ENCODE peak calls at places on chromosome 1, in five cellular contexts. W is adrenal gland, H is spleen, G is Peyer's patch, C is A549. V is an unnamed sample.

GRCh38 chr1:222525956-222526355 is 21.9 kb downstream of the HHIPL2 start:
- DNase-seq in W (no peak), H (no peak), G (no peak), C (no peak), V (no peak)

GRCh38 chr1:168380945-168381344 is 100.3 kb downstream of the TBX19 start:
- DNase-seq in W (no peak), H (no peak), G (no peak), C (no peak), V (no peak)

GRCh38 chr1:58968360-58968952 is 184.6 kb upstream of the JUN start:
- DNase-seq in W (peak; percentile 89), H (peak; percentile 78), G (no peak), C (no peak), V (peak; percentile 17)

GRCh38 chr1:38777464-38777957 is 82.1 kb downstream of the RRAGC start:
- DNase-seq in W (no peak), H (no peak), G (no peak), C (no peak), V (no peak)

GRCh38 chr1:166836733-166837132 is 2.5 kb upstream of the POGK start:
- DNase-seq in W (no peak), H (no peak), G (no peak), C (no peak), V (no peak)

GRCh38 chr1:203999618-204000017 is 73.3 kb upstream of the SOX13 start:
- DNase-seq in W (no peak), H (no peak), G (no peak), C (no peak), V (no peak)

GRCh38 chr1:59107916-59108315 is 189.0 kb upstream of the FGGY start:
- DNase-seq in W (no peak), H (no peak), G (no peak), C (no peak), V (no peak)

GRCh38 chr1:208834346-208835081 is 590.3 kb upstream of the PLXNA2 start:
- DNase-seq in W (no peak), H (no peak), G (no peak), C (no peak), V (no peak)

GRCh38 chr1:234912541-234913312 is 215.9 kb downstream of the TOMM20 start:
- DNase-seq in W (no peak), H (no peak), G (peak; percentile 13), C (no peak), V (no peak)

GRCh38 chr1:83857108-83857507 is 141.8 kb downstream of the TTLL7 start:
- DNase-seq in W (no peak), H (no peak), G (no peak), C (no peak), V (peak; percentile 4)

GRCh38 chr1:52554756-52555155 is 1.9 kb upstream of the TUT4 start:
- DNase-seq in W (peak; percentile 67), H (no peak), G (no peak), C (no peak), V (no peak)

GRCh38 chr1:201214461-201214860 is 23.8 kb downstream of the IGFN1 start:
- DNase-seq in W (no peak), H (peak; percentile 21), G (no peak), C (peak; percentile 33), V (peak; percentile 46)

GRCh38 chr1:230322967-230323547 is 103.1 kb downstream of the PGBD5 start:
- DNase-seq in W (no peak), H (peak; percentile 67), G (no peak), C (no peak), V (no peak)

GRCh38 chr1:216576246-216576645 is 147.0 kb downstream of the ESRRG start:
- DNase-seq in W (no peak), H (no peak), G (no peak), C (no peak), V (peak; percentile 36)

GRCh38 chr1:181618559-181618958 is 135.2 kb downstream of the CACNA1E start:
- DNase-seq in W (no peak), H (no peak), G (no peak), C (no peak), V (no peak)

GRCh38 chr1:52920791-52921291 is 699 bp downstream of the ECHDC2 start:
- DNase-seq in W (peak; percentile 56), H (no peak), G (peak; percentile 68), C (no peak), V (no peak)

GRCh38 chr1:151281225-151281968 is 702 bp upstream of the ZNF687 start:
- DNase-seq in W (peak; percentile 96), H (peak; percentile 97), G (peak; percentile 97), C (peak; percentile 96), V (peak; percentile 99)
- TF ChIP-seq POLR2A in W (peak; percentile 70), H (peak; percentile 44), G (peak; percentile 2), C (peak; percentile 15), V (peak; percentile 85)

GRCh38 chr1:99656701-99657100 is 10.8 kb downstream of the PALMD start:
- DNase-seq in W (no peak), H (no peak), G (no peak), C (no peak), V (no peak)
- TF ChIP-seq POLR2A in W (no peak), H (no peak), G (no peak), C (no peak), V (no peak)

GRCh38 chr1:90434460-90434859 is 282.6 kb downstream of the BARHL2 start:
- DNase-seq in W (no peak), H (no peak), G (no peak), C (no peak), V (no peak)
- TF ChIP-seq POLR2A in W (no peak), H (no peak), G (no peak), C (no peak), V (no peak)

DNA sequence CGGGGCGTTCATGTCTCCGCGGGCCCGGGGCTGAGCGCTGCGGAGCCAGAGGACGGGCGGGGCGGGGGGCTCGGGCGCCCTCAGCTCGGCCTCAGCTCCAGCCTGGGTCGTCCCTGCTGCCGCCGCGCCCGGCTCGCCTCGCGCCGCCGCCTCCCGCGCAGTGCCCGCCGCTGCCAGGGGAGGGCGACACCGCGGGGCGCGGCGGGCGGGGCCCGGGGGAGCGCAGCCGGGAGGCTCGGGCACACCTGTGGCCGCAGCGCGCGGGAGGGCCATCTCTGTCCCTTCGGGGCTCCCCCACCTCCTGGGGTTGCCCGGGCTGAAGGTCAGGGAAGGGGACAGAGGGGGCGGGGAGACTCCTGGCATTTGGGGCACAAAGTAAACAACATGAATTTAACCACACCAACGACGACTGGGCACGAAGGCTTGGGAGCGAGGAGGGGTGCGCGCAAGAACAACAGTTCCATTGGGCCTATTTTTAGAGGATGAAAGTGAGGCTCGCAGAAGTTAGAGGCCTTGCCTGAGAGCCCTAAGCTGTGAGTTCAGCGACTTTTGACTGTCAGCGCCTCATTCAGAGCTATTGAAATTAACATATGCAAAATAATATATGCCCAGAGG is at the start of gene FAM131C:
- DNase-seq in W (peak; percentile 57), H (peak; percentile 83), G (peak; percentile 66), C (peak; percentile 61), V (peak; percentile 22)
- TF ChIP-seq POLR2A in W (no peak), H (no peak), G (no peak), C (peak; percentile 22), V (no peak)

GRCh38 chr1:101237229-101237837 is 514 bp downstream of the S1PR1 start:
- DNase-seq in W (peak; percentile 32), H (no peak), G (no peak), C (no peak), V (peak; percentile 16)

GRCh38 chr1:101235696-101236545 is 898 bp upstream of the S1PR1 start:
- DNase-seq in W (peak; percentile 52), H (peak; percentile 90), G (peak; percentile 53), C (no peak), V (peak; percentile 16)

GRCh38 chr1:101235241-101235695 is 1.6 kb upstream of the S1PR1 start:
- DNase-seq in W (no peak), H (no peak), G (no peak), C (no peak), V (no peak)

GRCh38 chr1:101238041-101238515 is 1.3 kb downstream of the S1PR1 start:
- DNase-seq in W (no peak), H (peak; percentile 93), G (no peak), C (no peak), V (no peak)

DNA sequence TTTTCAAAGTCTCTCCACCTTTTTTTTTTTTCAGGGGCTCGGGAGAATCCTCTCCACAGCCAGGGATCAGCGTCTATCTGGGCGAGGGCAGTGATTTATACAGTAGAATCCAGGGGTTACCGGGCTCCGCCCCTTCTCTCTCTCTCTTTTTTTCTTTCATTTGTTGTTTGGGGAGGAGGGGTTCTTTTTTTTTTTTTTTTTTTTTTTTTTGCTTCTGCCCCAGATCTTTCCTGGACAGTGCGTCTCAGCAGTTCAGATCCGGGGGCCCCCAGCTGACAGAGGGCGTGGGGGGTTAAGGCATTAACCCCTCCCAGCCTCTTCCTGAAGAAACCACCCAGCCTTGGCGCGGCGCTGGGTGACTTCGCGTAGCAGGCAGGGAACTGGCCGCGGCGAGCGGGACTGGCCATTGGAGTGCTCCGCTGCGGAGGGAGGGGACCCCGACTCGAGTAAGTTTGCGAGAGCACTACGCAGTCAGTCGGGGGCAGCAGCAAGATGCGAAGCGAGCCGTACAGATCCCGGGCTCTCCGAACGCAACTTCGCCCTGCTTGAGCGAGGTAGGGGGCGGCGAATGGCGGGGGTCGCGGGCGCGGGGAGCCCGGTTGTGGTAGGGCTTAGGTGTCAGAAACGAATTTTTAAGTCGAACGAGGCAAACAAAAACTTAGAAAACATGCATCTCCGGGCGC is at the start of gene S1PR1:
- DNase-seq in W (peak; percentile 66), H (peak; percentile 96), G (peak; percentile 63), C (no peak), V (peak; percentile 25)
- TF ChIP-seq POLR2A in W (no peak), H (peak; percentile 82), G (no peak), C (no peak), V (no peak)

DNA sequence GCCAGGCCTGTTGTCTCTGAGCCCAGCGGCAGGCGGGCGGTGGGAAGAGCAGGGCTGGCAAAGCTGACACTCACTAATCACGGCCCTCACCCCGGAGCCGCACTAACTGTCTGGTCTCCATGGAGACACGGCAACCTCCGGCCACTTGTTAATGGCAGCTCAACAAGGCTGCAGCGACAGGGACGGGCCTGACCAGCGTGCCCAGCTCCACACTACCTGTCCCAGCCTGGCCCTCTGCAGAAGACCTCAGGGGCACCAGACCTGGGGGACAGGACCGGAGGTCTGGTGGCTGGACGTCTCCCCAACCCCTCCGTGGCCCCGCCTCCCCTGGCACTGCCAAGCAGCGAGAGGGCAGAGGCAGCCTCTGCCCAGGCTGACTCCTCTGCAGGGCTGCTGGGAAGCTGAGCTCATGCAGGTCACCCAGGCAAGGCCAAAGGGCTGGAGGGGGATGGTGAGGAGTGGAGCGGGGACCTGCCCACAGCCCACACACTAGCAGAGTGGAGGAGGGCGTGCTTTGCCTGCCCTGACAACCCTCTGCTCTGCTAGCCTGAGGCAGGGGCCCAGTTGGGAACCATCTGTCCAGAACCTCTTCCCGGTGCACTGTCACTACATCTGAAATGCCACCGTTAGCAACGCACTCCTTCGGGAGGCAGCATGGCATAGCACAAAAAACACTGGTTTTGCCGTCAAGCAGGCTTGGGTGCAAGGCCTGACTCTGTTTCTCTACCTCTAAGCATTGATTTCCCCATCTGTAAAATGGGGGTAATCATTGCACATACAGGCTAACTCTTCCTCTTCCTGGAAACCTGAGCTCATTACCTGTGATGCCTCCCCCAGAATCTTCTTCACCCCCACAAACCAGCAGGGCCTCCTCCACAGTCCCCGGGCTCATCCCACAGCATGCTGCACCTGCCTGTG is 29.6 kb upstream of the WASF2 start:
- DNase-seq in W (peak; percentile 93), H (peak; percentile 85), G (peak; percentile 77), C (no peak), V (no peak)
- TF ChIP-seq POLR2A in W (no peak), H (no peak), G (peak; percentile 11), C (no peak), V (no peak)